ENCODE peak calls at places on chromosome 12, in ten cellular contexts. Y is ovary, B is heart left ventricle, E is brain microvascular endothelial cell, X is SK-N-SH, S is upper lobe of right lung, Q is hepatocyte, N is choroid plexus epithelial cell, K is body of pancreas, L is H9. A is an unnamed sample.

GRCh38 chr12:109589691-109590245 is 16.2 kb downstream of the MVK start:
- DNase-seq in X (no peak), K (no peak), Q (no peak), S (no peak), E (no peak), L (no peak), N (no peak), Y (no peak), B (no peak), A (no peak)

GRCh38 chr12:2642896-2643425 is 151.8 kb upstream of the FKBP4 start:
- DNase-seq in Q (no peak), S (peak), X (no peak), L (no peak), Y (no peak), E (no peak), N (no peak), B (no peak), K (no peak), A (no peak)

GRCh38 chr12:68557011-68557715 is 53.5 kb upstream of the RAP1B start:
- DNase-seq in B (no peak), X (no peak), E (peak), L (no peak), Q (no peak), Y (no peak), K (no peak), N (peak), S (no peak), A (no peak)

GRCh38 chr12:101793401-101793800 is 37.4 kb downstream of the GNPTAB start:
- DNase-seq in B (no peak), K (no peak), N (peak), S (no peak), Y (no peak), L (no peak), Q (no peak), X (no peak), E (peak), A (peak)

GRCh38 chr12:111150894-111151293 is 218.0 kb downstream of the PHETA1 start:
- DNase-seq in Y (no peak), L (no peak), E (no peak), S (no peak), K (no peak), X (no peak), B (no peak), N (no peak), Q (no peak), A (no peak)

GRCh38 chr12:132761032-132761910 is at the start of gene ANKLE2:
- DNase-seq in Y (peak), N (peak), Q (peak), E (peak), B (peak), K (peak), X (peak), L (no peak), S (peak), A (peak)

GRCh38 chr12:107400686-107401447 is 284.7 kb upstream of the PWP1 start:
- DNase-seq in L (no peak), K (no peak), E (peak), B (no peak), X (peak), N (peak), Q (no peak), S (no peak), Y (no peak), A (no peak)

GRCh38 chr12:89450922-89451321 is 73.7 kb downstream of the GALNT4 start:
- DNase-seq in S (no peak), B (no peak), Q (no peak), Y (no peak), E (peak), N (peak), X (no peak), L (no peak), K (no peak), A (no peak)

GRCh38 chr12:10709808-10710207 is 13.3 kb downstream of the YBX3 start:
- DNase-seq in B (no peak), Y (no peak), S (no peak), Q (no peak), N (no peak), X (no peak), L (no peak), K (no peak), E (no peak), A (no peak)

GRCh38 chr12:111759991-111760390 is 6.7 kb upstream of the ALDH2 start:
- DNase-seq in L (no peak), B (no peak), S (no peak), Y (no peak), X (no peak), N (no peak), E (no peak), K (no peak), Q (no peak), A (no peak)

GRCh38 chr12:114226241-114226928 is 179.6 kb downstream of the TBX5 start:
- DNase-seq in N (no peak), E (no peak), L (peak), Y (no peak), S (no peak), Q (no peak), K (no peak), X (no peak), B (no peak), A (no peak)

GRCh38 chr12:46578190-46578982 is 205.8 kb upstream of the SLC38A2 start:
- DNase-seq in K (no peak), S (no peak), X (no peak), N (no peak), Q (no peak), L (no peak), B (no peak), E (no peak), Y (no peak), A (no peak)

GRCh38 chr12:103877934-103878510 is 37.0 kb upstream of the NT5DC3 start:
- DNase-seq in Q (peak), X (peak), E (peak), Y (peak), B (peak), N (peak), S (no peak), K (peak), L (peak), A (peak)

GRCh38 chr12:34597548-34598351 is 575.5 kb downstream of the ALG10 start:
- DNase-seq in N (no peak), K (peak), X (no peak), L (no peak), B (no peak), Q (no peak), Y (no peak), E (no peak), S (peak), A (peak)

GRCh38 chr12:65536876-65537661 is 258.6 kb downstream of the MSRB3 start:
- DNase-seq in Q (peak), X (no peak), B (peak), L (no peak), N (peak), Y (no peak), K (no peak), S (no peak), E (peak), A (peak)

GRCh38 chr12:58443273-58443980 is 476.9 kb downstream of the LRIG3 start:
- DNase-seq in L (peak), Q (peak), B (no peak), K (no peak), S (no peak), E (peak), N (peak), Y (no peak), X (peak), A (peak)
- TF ChIP-seq CTCF in L (peak), Q (peak), B (peak), K (no peak), S (peak), E (peak), N (peak), Y (no peak), X (peak), A (peak)

GRCh38 chr12:24027352-24027751 is 77.9 kb upstream of the SOX5 start:
- DNase-seq in B (no peak), X (no peak), N (no peak), Y (no peak), Q (no peak), E (no peak), L (no peak), K (no peak), S (no peak), A (no peak)

GRCh38 chr12:24021164-24021502 is 71.7 kb upstream of the SOX5 start:
- DNase-seq in Y (no peak), K (no peak), X (no peak), E (no peak), N (no peak), L (no peak), Q (no peak), S (no peak), B (no peak), A (no peak)

GRCh38 chr12:24020391-24021163 is 71.1 kb upstream of the SOX5 start:
- DNase-seq in Y (no peak), X (no peak), S (no peak), N (no peak), L (no peak), Q (no peak), B (no peak), K (no peak), E (no peak), A (no peak)

GRCh38 chr12:24025153-24025798 is 75.8 kb upstream of the SOX5 start:
- DNase-seq in Q (no peak), K (no peak), B (no peak), E (no peak), L (no peak), S (no peak), X (no peak), Y (no peak), N (peak), A (no peak)
- TF ChIP-seq CTCF in Q (peak), K (no peak), B (no peak), E (peak), L (peak), S (peak), X (peak), Y (no peak), N (no peak), A (peak)

DNA sequence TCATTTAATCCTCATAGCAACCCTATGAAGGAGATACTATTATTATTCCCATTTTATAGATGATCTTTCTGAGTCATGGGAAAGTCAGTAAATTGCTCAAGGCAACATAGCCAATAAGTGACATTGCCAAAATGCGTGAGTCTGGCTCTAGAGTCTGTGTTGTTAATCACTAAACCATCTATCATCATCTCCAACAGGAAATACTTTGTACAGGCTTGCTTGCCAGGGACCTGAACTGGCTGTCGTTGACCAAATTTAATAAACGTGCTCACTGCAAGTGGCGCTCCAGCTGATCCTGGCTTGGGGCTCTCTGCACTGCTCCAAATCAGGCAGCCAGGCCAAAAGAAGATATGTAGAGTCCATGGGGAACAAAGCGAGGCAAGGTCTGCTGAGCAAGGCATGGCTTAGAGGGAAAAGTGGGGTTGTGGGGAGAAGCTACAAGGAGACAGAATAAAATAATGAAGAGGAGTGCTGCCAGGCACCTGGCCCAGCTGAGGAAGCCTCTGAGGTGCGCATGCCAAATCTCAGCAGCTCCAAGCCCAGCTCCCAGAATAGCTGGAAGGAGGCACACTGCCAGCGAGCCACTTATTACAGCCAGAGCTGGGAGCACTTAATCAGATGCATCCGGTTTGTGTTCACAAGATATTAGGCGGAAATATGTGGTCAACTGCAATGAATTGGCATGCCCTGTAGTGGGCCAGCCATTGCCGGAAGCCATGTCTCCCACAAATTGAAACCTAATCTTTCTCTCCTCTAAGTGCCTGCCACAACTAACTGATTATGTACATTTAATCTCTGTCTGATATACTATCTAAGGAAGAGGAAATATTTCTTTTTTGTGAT is 43.3 kb upstream of the PTPRO start:
- DNase-seq in Q (peak), N (peak), B (peak), X (peak), K (peak), S (peak), E (peak), Y (peak), L (no peak), A (no peak)
- TF ChIP-seq CTCF in Q (no peak), N (no peak), B (no peak), X (no peak), K (no peak), S (peak), E (no peak), Y (no peak), L (no peak), A (no peak)

GRCh38 chr12:8773456-8773855 is 49.0 kb upstream of the A2ML1 start:
- DNase-seq in L (no peak), X (no peak), E (no peak), K (no peak), N (no peak), S (no peak), Q (no peak), Y (no peak), B (peak), A (no peak)

GRCh38 chr12:8770499-8770898 is 51.9 kb upstream of the A2ML1 start:
- DNase-seq in X (no peak), K (no peak), Q (no peak), B (no peak), N (no peak), S (no peak), Y (no peak), L (no peak), E (no peak), A (no peak)

DNA sequence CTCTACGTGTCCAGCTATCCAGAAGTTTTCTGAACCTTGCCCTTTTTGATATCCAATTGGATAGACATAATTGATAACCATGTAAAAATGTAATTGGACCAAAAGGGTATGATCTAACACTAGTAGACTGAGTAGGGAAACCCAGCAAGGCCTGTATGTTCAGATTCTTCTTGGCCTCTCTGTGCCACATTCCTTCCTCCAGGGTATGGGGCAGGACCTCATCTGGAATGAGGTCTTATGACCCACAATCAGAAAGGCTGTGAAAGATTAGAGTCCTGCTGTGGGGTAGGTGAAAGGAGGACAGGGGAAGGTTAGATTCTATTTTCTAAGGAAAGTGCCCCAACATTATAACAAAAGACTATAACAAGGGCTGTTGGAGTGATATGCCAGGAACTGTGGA is 51.3 kb upstream of the A2ML1 start:
- DNase-seq in K (no peak), S (no peak), B (no peak), Y (no peak), Q (no peak), N (no peak), E (no peak), X (no peak), L (no peak), A (no peak)
- TF ChIP-seq CTCF in K (no peak), S (no peak), B (no peak), Y (no peak), Q (no peak), N (peak), E (no peak), X (no peak), L (no peak), A (no peak)

GRCh38 chr12:19444097-19444496 is 4.8 kb downstream of the AEBP2 start:
- DNase-seq in Q (no peak), E (no peak), N (no peak), L (no peak), B (no peak), X (no peak), Y (no peak), S (no peak), K (no peak), A (no peak)
- TF ChIP-seq CTCF in Q (no peak), E (no peak), N (no peak), L (no peak), B (no peak), X (no peak), Y (no peak), S (no peak), K (no peak), A (no peak)

GRCh38 chr12:42967850-42968249 is 378.3 kb upstream of the PRICKLE1 start:
- DNase-seq in Y (no peak), K (no peak), Q (no peak), E (no peak), N (no peak), S (no peak), L (no peak), X (peak), B (no peak), A (no peak)

GRCh38 chr12:42960087-42960527 is 370.6 kb upstream of the PRICKLE1 start:
- DNase-seq in Q (no peak), E (no peak), X (no peak), B (no peak), S (no peak), Y (no peak), L (no peak), N (no peak), K (no peak), A (no peak)

GRCh38 chr12:42961395-42961794 is 371.8 kb upstream of the PRICKLE1 start:
- DNase-seq in B (no peak), S (no peak), L (no peak), N (peak), Q (peak), X (no peak), Y (no peak), E (peak), K (no peak), A (no peak)

GRCh38 chr12:42962384-42962783 is 372.8 kb upstream of the PRICKLE1 start:
- DNase-seq in Y (no peak), Q (no peak), X (peak), E (no peak), B (no peak), N (no peak), K (no peak), L (no peak), S (no peak), A (no peak)

GRCh38 chr12:42963993-42964392 is 374.4 kb upstream of the PRICKLE1 start:
- DNase-seq in E (no peak), B (no peak), L (no peak), X (no peak), K (no peak), Q (no peak), S (no peak), N (no peak), Y (no peak), A (no peak)
- TF ChIP-seq CTCF in E (no peak), B (no peak), L (no peak), X (no peak), K (no peak), Q (no peak), S (no peak), N (no peak), Y (no peak), A (no peak)

GRCh38 chr12:1632702-1633101 is 3.7 kb downstream of the WNT5B start:
- DNase-seq in K (no peak), L (no peak), N (no peak), B (peak), Y (no peak), S (no peak), E (no peak), Q (no peak), X (no peak), A (no peak)

GRCh38 chr12:1628671-1629337 is at the start of gene WNT5B:
- DNase-seq in Y (no peak), S (no peak), N (no peak), E (no peak), L (no peak), X (peak), Q (no peak), B (no peak), K (no peak), A (no peak)

GRCh38 chr12:1630827-1631591 is 2.0 kb downstream of the WNT5B start:
- DNase-seq in S (no peak), B (peak), N (peak), X (peak), E (peak), Q (peak), K (no peak), L (peak), Y (no peak), A (no peak)

GRCh38 chr12:1630081-1630826 is 1.2 kb downstream of the WNT5B start:
- DNase-seq in K (peak), N (no peak), Y (peak), X (peak), Q (peak), L (peak), E (no peak), B (peak), S (peak), A (peak)

DNA sequence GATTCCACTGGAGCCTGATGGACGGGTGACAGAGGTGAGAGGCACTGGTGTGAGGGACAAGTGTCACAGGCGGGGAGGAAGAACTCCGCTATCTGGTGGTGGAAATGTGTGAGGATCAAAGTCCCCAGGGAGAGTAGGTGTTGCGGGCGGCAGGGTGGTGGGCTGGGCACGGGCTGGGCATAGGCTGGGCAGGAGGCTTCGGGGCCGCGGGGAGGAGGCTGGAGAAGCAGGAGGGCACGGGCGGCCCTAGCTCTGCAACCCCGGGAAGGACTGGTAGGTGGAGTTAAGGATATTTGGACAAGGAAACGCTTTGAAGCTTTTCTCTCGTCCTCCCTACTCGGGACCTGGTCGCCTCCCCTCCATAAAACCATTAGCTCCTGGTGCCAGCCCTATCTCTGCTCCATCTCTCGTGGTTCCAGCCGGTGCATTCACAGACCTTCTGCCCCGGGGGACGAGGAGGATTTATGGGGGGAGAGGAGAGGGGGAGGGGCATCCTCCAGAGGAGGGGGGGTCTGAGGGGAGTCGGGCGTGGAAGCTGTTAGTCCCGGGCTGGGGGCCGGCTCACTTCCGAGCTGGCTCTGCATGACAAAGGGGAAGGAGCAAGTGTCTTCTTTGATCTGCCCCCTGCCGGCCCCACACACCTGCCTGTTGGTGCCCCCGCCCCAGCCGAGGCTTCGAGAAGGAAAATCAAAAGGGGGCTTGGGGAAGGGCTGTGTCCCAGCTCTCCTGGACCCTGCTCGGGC is 478 bp downstream of the WNT5B start:
- DNase-seq in L (peak), E (no peak), N (no peak), X (peak), B (no peak), Y (peak), S (no peak), K (peak), Q (peak), A (peak)
- TF ChIP-seq CTCF in L (peak), E (peak), N (peak), X (peak), B (no peak), Y (no peak), S (no peak), K (no peak), Q (no peak), A (peak)

GRCh38 chr12:49093746-49094103 is 876 bp downstream of the DHH start:
- DNase-seq in Y (no peak), N (no peak), K (no peak), S (no peak), X (peak), Q (no peak), L (peak), B (no peak), E (no peak), A (no peak)

GRCh38 chr12:49091056-49091835 is 3.4 kb downstream of the DHH start:
- DNase-seq in X (no peak), N (no peak), L (peak), Y (no peak), E (no peak), S (no peak), K (no peak), Q (no peak), B (no peak), A (no peak)

GRCh38 chr12:49091836-49092085 is 2.8 kb downstream of the DHH start:
- DNase-seq in L (no peak), N (no peak), K (no peak), X (no peak), Q (no peak), S (no peak), Y (no peak), E (no peak), B (no peak), A (no peak)

GRCh38 chr12:49092816-49093406 is 1.7 kb downstream of the DHH start:
- DNase-seq in N (no peak), Q (no peak), X (no peak), S (no peak), E (no peak), L (no peak), B (no peak), Y (no peak), K (no peak), A (no peak)

GRCh38 chr12:49092086-49092815 is 2.4 kb downstream of the DHH start:
- DNase-seq in Q (peak), E (no peak), L (peak), B (peak), X (peak), N (peak), Y (no peak), K (peak), S (no peak), A (peak)
- TF ChIP-seq CTCF in Q (peak), E (peak), L (peak), B (peak), X (peak), N (peak), Y (no peak), K (no peak), S (peak), A (peak)

A was measured in GM13977.